ENCODE peak calls at places on chromosomes 4 and X, in four cellular contexts. M, G, S and X are unnamed samples.

GRCh38 chrX:9681422-9681821 is 84.2 kb downstream of the GPR143 start:
- DNase-seq in M (no peak), G (no peak), S (no peak), X (no peak)

GRCh38 chr4:85807247-85807915 is 332.4 kb downstream of the ARHGAP24 start:
- DNase-seq in M (no peak), G (no peak), S (peak; percentile 88), X (no peak)

GRCh38 chrX:80216086-80216485 is 201.5 kb downstream of the TBX22 start:
- DNase-seq in M (no peak), G (no peak), S (no peak), X (no peak)

GRCh38 chr4:163535657-163536056 is 41.2 kb downstream of the TMA16 start:
- DNase-seq in M (no peak), G (no peak), S (no peak), X (no peak)

GRCh38 chr4:158571736-158572135 is 50.1 kb downstream of the RXFP1 start:
- DNase-seq in M (no peak), G (no peak), S (no peak), X (no peak)

GRCh38 chrX:2463973-2464676 is 36.7 kb downstream of the DHRSX start:
- DNase-seq in M (peak; percentile 50), G (no peak), S (no peak), X (no peak)

GRCh38 chrX:8607326-8607725 is 124.6 kb downstream of the ANOS1 start:
- DNase-seq in M (no peak), G (no peak), S (peak; percentile 65), X (no peak)

GRCh38 chrX:22800360-22800759 is 199.4 kb upstream of the DDX53 start:
- DNase-seq in M (no peak), G (no peak), S (peak; percentile 34), X (no peak)

GRCh38 chr4:100907465-100908454 is 389.9 kb upstream of the EMCN start:
- DNase-seq in M (no peak), G (no peak), S (peak; percentile 47), X (peak; percentile 7)

GRCh38 chr4:55866973-55867574 is 13.6 kb downstream of the EXOC1 start:
- DNase-seq in M (peak; percentile 47), G (peak; percentile 38), S (peak; percentile 78), X (peak; percentile 65)

GRCh38 chrX:70332600-70332999 is 42.7 kb downstream of the KIF4A start:
- DNase-seq in M (peak; percentile 11), G (no peak), S (no peak), X (no peak)

GRCh38 chrX:38654302-38654701 is 93.0 kb downstream of the TSPAN7 start:
- DNase-seq in M (peak; percentile 27), G (no peak), S (peak; percentile 43), X (peak; percentile 36)

GRCh38 chr4:48033825-48034413 is 17.3 kb downstream of the NIPAL1 start:
- DNase-seq in M (peak; percentile 41), G (no peak), S (peak; percentile 53), X (peak; percentile 28)

GRCh38 chr4:181289203-181289602 is 954.0 kb upstream of the TENM3 start:
- DNase-seq in M (no peak), G (no peak), S (no peak), X (no peak)

GRCh38 chr4:81346719-81347118 is 125.0 kb downstream of the RASGEF1B start:
- DNase-seq in M (no peak), G (no peak), S (no peak), X (no peak)

GRCh38 chr4:81343046-81343445 is 128.0 kb upstream of the PRKG2 start:
- DNase-seq in M (no peak), G (no peak), S (no peak), X (no peak)

DNA sequence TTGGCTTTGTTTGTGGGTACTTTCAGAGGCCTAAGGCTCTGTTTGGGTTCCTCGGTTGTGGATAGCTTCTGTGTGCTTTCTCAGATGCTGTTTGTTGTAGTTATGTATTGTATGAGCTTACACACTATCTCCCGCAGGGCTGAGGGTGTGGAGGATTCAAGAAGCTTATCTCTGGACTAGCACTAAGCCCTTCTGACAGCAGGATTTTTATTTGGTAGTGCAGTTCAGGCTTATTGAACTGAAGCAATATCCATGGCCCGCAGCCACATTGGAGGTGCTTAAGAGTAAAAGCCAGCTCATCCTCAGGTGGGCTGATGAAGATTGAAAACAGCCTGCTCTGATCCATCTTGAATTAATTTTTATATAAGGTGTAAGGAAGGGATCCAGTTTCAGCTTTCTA is 128.2 kb downstream of the RASGEF1B start:
- DNase-seq in M (no peak), G (no peak), S (no peak), X (no peak)
- H4K20me1 ChIP-seq in M (no peaks in the 10 kb centered on the region), G (no peaks in the 10 kb centered on the region), S (no peaks in the 10 kb centered on the region), X (no peaks in the 10 kb centered on the region)

GRCh38 chr4:18109677-18110076 is 88.1 kb upstream of the LCORL start:
- DNase-seq in M (no peak), G (no peak), S (peak; percentile 86), X (no peak)

GRCh38 chr4:18110099-18110498 is 88.5 kb upstream of the LCORL start:
- DNase-seq in M (no peak), G (no peak), S (no peak), X (peak; percentile 2)

GRCh38 chr4:18103876-18104275 is 82.3 kb upstream of the LCORL start:
- DNase-seq in M (no peak), G (no peak), S (no peak), X (no peak)

GRCh38 chr4:18105023-18106011 is 83.8 kb upstream of the LCORL start:
- DNase-seq in M (no peak), G (peak; percentile 34), S (peak; percentile 57), X (no peak)

GRCh38 chr4:18106620-18107019 is 85.1 kb upstream of the LCORL start:
- DNase-seq in M (peak; percentile 14), G (no peak), S (peak; percentile 74), X (no peak)
- TF ChIP-seq MYC in M (no peak), G (no peak), S (no peak), X (no peak)

GRCh38 chr4:4857809-4858508 is 1.5 kb upstream of the MSX1 start:
- DNase-seq in M (no peak), G (no peak), S (no peak), X (no peak)
- H4K20me1 ChIP-seq in M (peaks cover 5% of the 10 kb centered on the region), G (no peaks in the 10 kb centered on the region), S (no peaks in the 10 kb centered on the region), X (peaks cover 10% of the 10 kb centered on the region)

GRCh38 chr4:7196731-7197130 is 4.4 kb downstream of the SORCS2 start:
- DNase-seq in M (no peak), G (no peak), S (no peak), X (no peak)

GRCh38 chr4:7199129-7199725 is 6.9 kb downstream of the SORCS2 start:
- DNase-seq in M (no peak), G (no peak), S (no peak), X (no peak)

GRCh38 chr4:7199771-7200441 is 7.6 kb downstream of the SORCS2 start:
- DNase-seq in M (no peak), G (no peak), S (no peak), X (no peak)

GRCh38 chr4:7197910-7198309 is 5.6 kb downstream of the SORCS2 start:
- DNase-seq in M (no peak), G (no peak), S (no peak), X (no peak)

GRCh38 chr4:7198440-7199128 is 6.2 kb downstream of the SORCS2 start:
- DNase-seq in M (no peak), G (no peak), S (no peak), X (no peak)
- TF ChIP-seq MYC in M (no peak), G (no peak), S (no peak), X (no peak)

DNA sequence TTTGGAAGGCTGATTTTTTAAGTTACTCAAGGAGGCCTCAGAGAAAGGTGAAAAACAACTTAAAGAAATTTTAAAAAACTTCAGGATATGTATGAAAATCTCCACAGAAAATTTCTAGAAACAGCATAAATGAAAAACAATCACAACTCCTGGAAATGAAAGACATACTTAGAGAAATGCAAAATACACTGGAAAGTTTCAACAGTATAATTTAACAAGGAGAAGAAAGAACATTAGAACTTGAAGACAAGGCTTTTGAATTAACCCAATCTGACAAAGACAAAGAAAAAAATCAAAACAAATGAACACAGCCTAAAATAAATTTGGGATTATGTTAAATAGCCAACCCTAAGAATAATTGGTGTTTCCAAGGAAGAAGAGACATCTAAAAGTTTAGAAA is 300.5 kb downstream of the ANTXR2 start:
- DNase-seq in M (no peak), G (no peak), S (no peak), X (no peak)
- H4K20me1 ChIP-seq in M (no peaks in the 10 kb centered on the region), G (no peaks in the 10 kb centered on the region), S (no peaks in the 10 kb centered on the region), X (no peaks in the 10 kb centered on the region)